ENCODE peak calls at places on chromosomes 6 and 20, in eight cellular contexts. One of them, this sample, is unnamed.

GRCh38 chr6:126167726-126168125 is 172.2 kb upstream of the CENPW start:
- DNase-seq in substantia nigra: no peak
- DNase-seq in bronchial epithelial cell: no peak
- DNase-seq in hypothalamus: no peak
- DNase-seq in GM04504: no peak
- DNase-seq in activated CD8-positive, alpha-beta memory T cell treated with anti-CD3 and anti-CD28 coated beads, Interleukin-2, amount 50 U/mL, for 4 hours: no peak
- DNase-seq in OCI-LY7: no peak
- DNase-seq in thoracic aorta: no peak
- DNase-seq in this sample: no peak

GRCh38 chr6:87391334-87391733 is 16.4 kb upstream of the CFAP206 start:
- DNase-seq in bronchial epithelial cell: peak; percentile 35
- DNase-seq in GM04504: peak; percentile 10
- DNase-seq in activated CD8-positive, alpha-beta memory T cell treated with anti-CD3 and anti-CD28 coated beads, Interleukin-2, amount 50 U/mL, for 4 hours: no peak
- DNase-seq in OCI-LY7: peak; percentile 66
- DNase-seq in substantia nigra: no peak
- DNase-seq in hypothalamus: no peak
- DNase-seq in thoracic aorta: no peak
- DNase-seq in this sample: no peak

GRCh38 chr20:815914-816606 is 17.5 kb upstream of the FAM110A start:
- DNase-seq in GM04504: peak; percentile 24
- DNase-seq in activated CD8-positive, alpha-beta memory T cell treated with anti-CD3 and anti-CD28 coated beads, Interleukin-2, amount 50 U/mL, for 4 hours: peak; percentile 71
- DNase-seq in bronchial epithelial cell: peak; percentile 36
- DNase-seq in thoracic aorta: no peak
- DNase-seq in OCI-LY7: peak; percentile 74
- DNase-seq in substantia nigra: peak; percentile 1
- DNase-seq in hypothalamus: peak; percentile 9
- DNase-seq in this sample: no peak

GRCh38 chr6:134020071-134020470 is 32.4 kb downstream of the SLC2A12 start:
- DNase-seq in hypothalamus: no peak
- DNase-seq in substantia nigra: no peak
- DNase-seq in OCI-LY7: no peak
- DNase-seq in bronchial epithelial cell: no peak
- DNase-seq in activated CD8-positive, alpha-beta memory T cell treated with anti-CD3 and anti-CD28 coated beads, Interleukin-2, amount 50 U/mL, for 4 hours: no peak
- DNase-seq in thoracic aorta: no peak
- DNase-seq in GM04504: no peak
- DNase-seq in this sample: no peak

GRCh38 chr6:116268589-116269293 is 11.0 kb downstream of the TSPYL1 start:
- DNase-seq in GM04504: peak; percentile 46
- DNase-seq in hypothalamus: no peak
- DNase-seq in substantia nigra: no peak
- DNase-seq in activated CD8-positive, alpha-beta memory T cell treated with anti-CD3 and anti-CD28 coated beads, Interleukin-2, amount 50 U/mL, for 4 hours: no peak
- DNase-seq in bronchial epithelial cell: peak; percentile 83
- DNase-seq in OCI-LY7: peak; percentile 77
- DNase-seq in thoracic aorta: no peak
- DNase-seq in this sample: no peak

GRCh38 chr6:116975600-116975999 is 98.6 kb downstream of the RFX6 start:
- DNase-seq in hypothalamus: no peak
- DNase-seq in substantia nigra: no peak
- DNase-seq in OCI-LY7: no peak
- DNase-seq in activated CD8-positive, alpha-beta memory T cell treated with anti-CD3 and anti-CD28 coated beads, Interleukin-2, amount 50 U/mL, for 4 hours: no peak
- DNase-seq in thoracic aorta: no peak
- DNase-seq in GM04504: no peak
- DNase-seq in bronchial epithelial cell: peak; percentile 57
- DNase-seq in this sample: no peak

GRCh38 chr6:106520711-106521367 is 108.5 kb downstream of the RTN4IP1 start:
- DNase-seq in GM04504: no peak
- DNase-seq in activated CD8-positive, alpha-beta memory T cell treated with anti-CD3 and anti-CD28 coated beads, Interleukin-2, amount 50 U/mL, for 4 hours: peak; percentile 75
- DNase-seq in thoracic aorta: no peak
- DNase-seq in bronchial epithelial cell: no peak
- DNase-seq in substantia nigra: no peak
- DNase-seq in hypothalamus: no peak
- DNase-seq in OCI-LY7: peak; percentile 69
- DNase-seq in this sample: no peak

GRCh38 chr6:164151161-164151728 is 736.7 kb downstream of the QKI start:
- DNase-seq in GM04504: no peak
- DNase-seq in substantia nigra: peak; percentile 38
- DNase-seq in hypothalamus: peak; percentile 24
- DNase-seq in bronchial epithelial cell: no peak
- DNase-seq in OCI-LY7: no peak
- DNase-seq in thoracic aorta: no peak
- DNase-seq in activated CD8-positive, alpha-beta memory T cell treated with anti-CD3 and anti-CD28 coated beads, Interleukin-2, amount 50 U/mL, for 4 hours: no peak
- DNase-seq in this sample: peak; percentile 66

GRCh38 chr20:45229264-45230056 is 8.3 kb downstream of the SEMG2 start:
- DNase-seq in hypothalamus: no peak
- DNase-seq in activated CD8-positive, alpha-beta memory T cell treated with anti-CD3 and anti-CD28 coated beads, Interleukin-2, amount 50 U/mL, for 4 hours: no peak
- DNase-seq in bronchial epithelial cell: peak; percentile 34
- DNase-seq in OCI-LY7: peak; percentile 51
- DNase-seq in substantia nigra: no peak
- DNase-seq in GM04504: no peak
- DNase-seq in thoracic aorta: no peak
- DNase-seq in this sample: no peak

GRCh38 chr6:23650676-23651075 is 475.3 kb upstream of the NRSN1 start:
- DNase-seq in hypothalamus: no peak
- DNase-seq in GM04504: no peak
- DNase-seq in activated CD8-positive, alpha-beta memory T cell treated with anti-CD3 and anti-CD28 coated beads, Interleukin-2, amount 50 U/mL, for 4 hours: no peak
- DNase-seq in substantia nigra: peak; percentile 48
- DNase-seq in thoracic aorta: no peak
- DNase-seq in bronchial epithelial cell: no peak
- DNase-seq in OCI-LY7: no peak
- DNase-seq in this sample: peak; percentile 24

GRCh38 chr20:47934761-47935160 is 149.5 kb upstream of the SULF2 start:
- DNase-seq in GM04504: no peak
- DNase-seq in activated CD8-positive, alpha-beta memory T cell treated with anti-CD3 and anti-CD28 coated beads, Interleukin-2, amount 50 U/mL, for 4 hours: no peak
- DNase-seq in OCI-LY7: no peak
- DNase-seq in substantia nigra: no peak
- DNase-seq in hypothalamus: no peak
- DNase-seq in thoracic aorta: no peak
- DNase-seq in bronchial epithelial cell: peak; percentile 78
- DNase-seq in this sample: no peak

This sample was measured in occipital lobe.